ENCODE peak calls at places on chromosome 4, in ten cellular contexts. I is astrocyte, A is fibroblast of lung, W is endothelial cell of umbilical vein, O is HCT116, X is HepG2, F is H9, V is GM23248, B is neural progenitor cell, K is K562. D is an unnamed sample. For H3K4me1, the result is how much of the 10 kb centered on the place peaks cover.

GRCh38 chr4:66927937-66928336 is 617.4 kb downstream of the CENPC start:
- DNase-seq in I (peak), A (peak), W (no peak), O (no peak), X (no peak), F (no peak), V (no peak), B (peak), K (no peak), D (no peak)

GRCh38 chr4:116358633-116359222 is 726.6 kb downstream of the TRAM1L1 start:
- DNase-seq in I (peak), A (peak), W (peak), O (peak), X (peak), F (peak), V (peak), B (peak), K (peak), D (peak)

GRCh38 chr4:173538903-173539445 is 8.9 kb upstream of the HAND2 start:
- DNase-seq in I (no peak), A (no peak), W (no peak), O (no peak), X (no peak), F (no peak), V (peak), B (no peak), K (no peak), D (no peak)

GRCh38 chr4:110638347-110638746 is 15.5 kb upstream of the PITX2 start:
- DNase-seq in I (no peak), A (no peak), W (no peak), O (no peak), X (no peak), F (no peak), V (no peak), B (no peak), K (no peak), D (no peak)

GRCh38 chr4:173182403-173182802 is 13.8 kb downstream of the GALNT7 start:
- DNase-seq in I (peak), A (peak), W (peak), O (peak), X (no peak), F (no peak), V (peak), B (no peak), K (no peak), D (peak)

GRCh38 chr4:48898733-48899431 is 7.7 kb downstream of the OCIAD2 start:
- DNase-seq in I (peak), A (peak), W (peak), O (no peak), X (no peak), F (no peak), V (no peak), B (no peak), K (peak), D (no peak)

GRCh38 chr4:5979981-5980380 is 38.2 kb downstream of the C4orf50 start:
- DNase-seq in I (no peak), A (peak), W (no peak), O (peak), X (no peak), F (peak), V (peak), B (peak), K (peak), D (peak)

GRCh38 chr4:185227713-185228278 is 18.4 kb downstream of the SNX25 start:
- DNase-seq in I (no peak), A (no peak), W (no peak), O (no peak), X (no peak), F (no peak), V (no peak), B (no peak), K (no peak), D (no peak)

GRCh38 chr4:137819964-137820383 is 287.7 kb upstream of the PCDH18 start:
- DNase-seq in I (peak), A (peak), W (peak), O (peak), X (peak), F (peak), V (peak), B (peak), K (peak), D (peak)

GRCh38 chr4:764405-765169 is 59.0 kb downstream of the PCGF3 start:
- DNase-seq in I (no peak), A (no peak), W (no peak), O (no peak), X (no peak), F (no peak), V (no peak), B (no peak), K (no peak), D (no peak)

GRCh38 chr4:11118513-11118912 is 310.2 kb downstream of the HS3ST1 start:
- DNase-seq in I (no peak), A (no peak), W (no peak), O (no peak), X (no peak), F (no peak), V (no peak), B (no peak), K (no peak), D (no peak)

GRCh38 chr4:39166670-39167069 is 15.7 kb upstream of the WDR19 start:
- DNase-seq in I (no peak), A (no peak), W (no peak), O (no peak), X (no peak), F (no peak), V (no peak), B (no peak), K (no peak), D (no peak)

GRCh38 chr4:25112349-25113008 is 47.8 kb downstream of the SEPSECS start:
- DNase-seq in I (no peak), A (no peak), W (no peak), O (no peak), X (no peak), F (no peak), V (no peak), B (no peak), K (no peak), D (no peak)

GRCh38 chr4:36399762-36400353 is 118.4 kb downstream of the DTHD1 start:
- DNase-seq in I (peak), A (peak), W (peak), O (no peak), X (peak), F (no peak), V (peak), B (peak), K (peak), D (peak)

GRCh38 chr4:74794341-74794801 is at the start of gene BTC:
- DNase-seq in I (no peak), A (peak), W (no peak), O (peak), X (peak), F (peak), V (peak), B (peak), K (peak), D (peak)

GRCh38 chr4:101813604-101814003 is 23.1 kb downstream of the BANK1 start:
- DNase-seq in I (no peak), A (no peak), W (no peak), O (no peak), X (no peak), F (no peak), V (no peak), B (no peak), K (no peak), D (no peak)

GRCh38 chr4:89247951-89248350 is 59.6 kb downstream of the GPRIN3 start:
- DNase-seq in I (no peak), A (no peak), W (no peak), O (no peak), X (no peak), F (no peak), V (no peak), B (no peak), K (no peak), D (no peak)

GRCh38 chr4:152805071-152805650 is 25.4 kb downstream of the ARFIP1 start:
- DNase-seq in I (no peak), A (no peak), W (no peak), O (no peak), X (no peak), F (no peak), V (no peak), B (no peak), K (no peak), D (no peak)

DNA sequence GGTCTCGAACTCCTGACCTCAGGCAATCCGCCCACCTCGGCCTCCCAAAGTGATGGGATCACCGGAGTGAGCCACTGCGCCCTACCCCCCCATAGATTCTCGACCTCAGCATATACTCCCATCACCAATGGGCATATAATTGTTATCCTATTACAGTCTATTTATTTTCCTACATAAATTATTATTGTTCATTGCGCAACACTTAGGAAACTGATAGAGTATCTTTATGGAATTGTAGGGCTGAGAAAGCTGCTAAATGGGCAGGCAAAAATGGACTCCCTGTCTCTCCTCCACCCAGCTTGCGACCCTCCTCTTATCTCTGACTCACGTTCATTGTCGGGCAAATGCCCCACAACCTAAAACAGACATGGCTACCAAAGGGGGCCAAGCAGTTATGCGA is 1.0 kb downstream of the ERVMER34-1 start:
- DNase-seq in I (no peak), A (no peak), W (no peak), O (no peak), X (no peak), F (no peak), V (no peak), B (no peak), K (no peak), D (no peak)
- H3K9ac ChIP-seq in I (no peak), A (no peak), W (no peak), O (peak), X (no peak), F (peak), V (no peak), B (no peak), K (no peak), D (no peak)

DNA sequence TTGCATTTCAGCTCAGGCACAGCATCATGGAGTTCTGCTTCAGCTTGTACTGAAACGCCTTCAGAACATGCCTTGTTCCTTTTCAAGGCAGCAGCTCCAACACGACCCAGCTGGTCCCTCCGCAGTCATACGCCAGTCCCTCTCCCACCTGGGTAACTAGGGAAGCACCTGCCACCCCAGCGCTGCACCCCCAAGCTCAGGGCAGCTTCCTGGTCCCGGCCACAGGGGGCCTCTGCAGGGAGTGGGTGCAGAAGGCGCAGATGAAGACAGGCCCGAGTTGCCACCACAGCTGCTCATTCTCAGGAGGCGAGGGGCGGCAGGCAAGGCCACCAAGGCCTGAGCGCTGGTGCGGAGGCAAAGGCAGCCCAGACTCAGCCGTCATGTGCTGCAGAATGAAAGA is 21.8 kb downstream of the WDR1 start:
- DNase-seq in I (no peak), A (no peak), W (no peak), O (no peak), X (no peak), F (no peak), V (no peak), B (no peak), K (no peak), D (no peak)
- H3K4me1 ChIP-seq in I (half or more), A (half or more), W (half or more), O (under half), X (under half), F (under half), V (half or more), B (under half), K (under half), D (under half)

DNA sequence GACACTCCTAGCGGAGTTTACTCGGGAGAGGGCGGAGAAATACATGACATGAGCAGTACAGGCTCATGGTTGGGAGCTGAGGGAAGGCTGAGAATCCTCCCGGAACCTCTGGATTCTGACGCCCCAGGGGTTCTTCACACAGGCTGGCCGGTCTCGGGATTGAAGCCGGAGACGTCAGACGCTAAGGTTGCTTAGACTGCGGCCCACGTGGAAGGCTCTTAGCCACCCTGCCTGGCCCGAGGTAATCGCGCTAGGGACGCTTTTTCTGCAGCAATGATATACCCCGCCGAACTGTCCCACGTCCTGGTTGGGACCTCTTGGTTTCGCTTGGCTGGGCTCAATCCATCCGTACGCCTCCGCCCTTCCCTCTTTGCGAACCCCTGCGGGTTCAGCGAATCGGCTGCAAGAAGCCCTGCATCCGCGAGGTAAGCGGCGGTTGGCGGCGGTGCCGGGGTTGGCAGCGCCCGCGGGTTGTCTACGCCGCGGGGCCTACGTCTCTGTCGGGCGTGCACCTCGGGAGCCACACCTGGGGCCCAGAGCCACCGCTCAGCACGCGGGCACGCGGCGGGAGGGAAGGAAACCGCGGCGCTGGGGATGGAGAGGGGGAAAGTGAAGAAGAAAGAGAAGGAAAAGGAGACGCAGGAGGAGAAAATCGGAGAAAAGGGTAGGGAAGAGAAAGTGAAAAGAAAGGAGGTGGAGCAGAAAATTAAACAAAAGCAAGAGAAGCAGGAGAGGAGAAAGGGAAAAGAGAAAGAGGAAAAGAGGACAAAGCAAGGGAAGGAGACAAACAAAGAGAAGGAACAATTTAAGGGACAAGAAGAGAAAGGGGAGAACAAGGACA is at the start of gene ARL9:
- DNase-seq in I (peak), A (peak), W (peak), O (no peak), X (no peak), F (peak), V (peak), B (peak), K (no peak), D (peak)
- H2AFZ ChIP-seq in I (peak), A (peak), W (peak), O (no peak), X (no peak), F (no peak), V (peak), B (peak), K (no peak), D (peak)

DNA sequence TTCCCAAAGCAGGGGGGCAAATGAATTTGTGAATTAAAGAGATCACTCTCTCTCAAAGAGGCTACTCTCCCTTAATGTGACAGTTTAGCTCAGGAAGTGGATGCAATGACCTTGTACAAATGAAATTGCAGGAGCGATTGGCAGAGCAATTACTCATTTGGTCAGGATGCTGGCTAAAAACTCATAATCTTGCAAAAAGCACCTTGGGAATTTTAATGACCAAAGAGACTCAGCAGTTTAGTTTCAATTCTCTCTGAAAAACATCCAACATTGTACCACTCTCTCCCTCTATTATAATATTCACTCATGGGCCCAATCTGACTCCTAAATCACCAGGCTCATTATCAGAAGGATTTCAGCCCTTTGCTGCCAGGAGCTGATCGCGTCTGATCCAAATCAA is 26.1 kb downstream of the PDGFC start:
- DNase-seq in I (peak), A (peak), W (peak), O (no peak), X (no peak), F (no peak), V (peak), B (no peak), K (no peak), D (peak)
- H3K9ac ChIP-seq in I (peak), A (no peak), W (peak), O (peak), X (no peak), F (no peak), V (peak), B (no peak), K (no peak), D (peak)